ENCODE peak calls at places on chromosome 4, in five cellular contexts. One of them, this sample, is unnamed. For H3K4me1, the result is how much of the 10 kb centered on the place peaks cover.

GRCh38 chr4:8537041-8537461 is 43.1 kb upstream of the GPR78 start:
- DNase-seq in IMR-90: peak
- DNase-seq in mesenchymal stem cell: peak
- DNase-seq in H1: no peak
- DNase-seq in H9: no peak
- DNase-seq in this sample: no peak

GRCh38 chr4:13762126-13762525 is 134.6 kb upstream of the BOD1L1 start:
- DNase-seq in IMR-90: peak
- DNase-seq in mesenchymal stem cell: no peak
- DNase-seq in H1: no peak
- DNase-seq in H9: no peak
- DNase-seq in this sample: no peak

GRCh38 chr4:149347139-149347538 is 468.5 kb downstream of the IQCM start:
- DNase-seq in IMR-90: peak
- DNase-seq in mesenchymal stem cell: no peak
- DNase-seq in H1: no peak
- DNase-seq in H9: no peak
- DNase-seq in this sample: no peak

GRCh38 chr4:7103599-7104365 is 35.9 kb upstream of the GRPEL1 start:
- DNase-seq in IMR-90: peak
- DNase-seq in mesenchymal stem cell: peak
- DNase-seq in H1: no peak
- DNase-seq in H9: no peak
- DNase-seq in this sample: peak

GRCh38 chr4:152352645-152353116 is 183.2 kb downstream of the FBXW7 start:
- DNase-seq in IMR-90: peak
- DNase-seq in mesenchymal stem cell: peak
- DNase-seq in H1: no peak
- DNase-seq in H9: peak
- DNase-seq in this sample: peak

GRCh38 chr4:28354874-28355273 is 1494.2 kb downstream of the STIM2 start:
- DNase-seq in IMR-90: no peak
- DNase-seq in mesenchymal stem cell: no peak
- DNase-seq in H1: no peak
- DNase-seq in H9: no peak
- DNase-seq in this sample: peak

GRCh38 chr4:87853108-87853507 is 20.3 kb downstream of the MEPE start:
- DNase-seq in IMR-90: peak
- DNase-seq in mesenchymal stem cell: peak
- DNase-seq in H1: no peak
- DNase-seq in H9: no peak
- DNase-seq in this sample: peak

GRCh38 chr4:95304898-95305297 is 243.9 kb downstream of the UNC5C start:
- DNase-seq in IMR-90: peak
- DNase-seq in mesenchymal stem cell: peak
- DNase-seq in H1: no peak
- DNase-seq in H9: no peak
- DNase-seq in this sample: peak

GRCh38 chr4:38869511-38869910 is 1.9 kb downstream of the FAM114A1 start:
- DNase-seq in IMR-90: no peak
- DNase-seq in mesenchymal stem cell: no peak
- DNase-seq in H1: no peak
- DNase-seq in H9: no peak
- DNase-seq in this sample: no peak

GRCh38 chr4:20735931-20736330 is 35.7 kb downstream of the PACRGL start:
- DNase-seq in IMR-90: no peak
- DNase-seq in mesenchymal stem cell: no peak
- DNase-seq in H1: no peak
- DNase-seq in H9: no peak
- DNase-seq in this sample: no peak

GRCh38 chr4:182102576-182102975 is 140.6 kb upstream of the TENM3 start:
- DNase-seq in IMR-90: no peak
- DNase-seq in mesenchymal stem cell: no peak
- DNase-seq in H1: no peak
- DNase-seq in H9: no peak
- DNase-seq in this sample: peak

GRCh38 chr4:20252656-20253271 is 1.1 kb downstream of the SLIT2 start:
- DNase-seq in IMR-90: peak
- DNase-seq in mesenchymal stem cell: peak
- DNase-seq in H1: peak
- DNase-seq in H9: peak
- DNase-seq in this sample: peak

GRCh38 chr4:74794341-74794801 is at the start of gene BTC:
- DNase-seq in IMR-90: no peak
- DNase-seq in mesenchymal stem cell: peak
- DNase-seq in H1: peak
- DNase-seq in H9: peak
- DNase-seq in this sample: peak

GRCh38 chr4:95388911-95389310 is 159.9 kb downstream of the UNC5C start:
- DNase-seq in IMR-90: no peak
- DNase-seq in mesenchymal stem cell: peak
- DNase-seq in H1: no peak
- DNase-seq in H9: no peak
- DNase-seq in this sample: no peak

GRCh38 chr4:88728146-88728545 is 30.5 kb upstream of the NAP1L5 start:
- DNase-seq in IMR-90: no peak
- DNase-seq in mesenchymal stem cell: no peak
- DNase-seq in H1: no peak
- DNase-seq in H9: no peak
- DNase-seq in this sample: no peak

GRCh38 chr4:38333219-38333618 is 330.8 kb upstream of the KLF3 start:
- DNase-seq in IMR-90: no peak
- DNase-seq in mesenchymal stem cell: no peak
- DNase-seq in H1: no peak
- DNase-seq in H9: no peak
- DNase-seq in this sample: no peak

GRCh38 chr4:117370944-117371665 is 285.7 kb upstream of the TRAM1L1 start:
- DNase-seq in IMR-90: no peak
- DNase-seq in mesenchymal stem cell: no peak
- DNase-seq in H1: no peak
- DNase-seq in H9: no peak
- DNase-seq in this sample: peak

GRCh38 chr4:174117445-174117844 is 166.0 kb downstream of the FBXO8 start:
- DNase-seq in IMR-90: no peak
- DNase-seq in mesenchymal stem cell: no peak
- DNase-seq in H1: no peak
- DNase-seq in H9: no peak
- DNase-seq in this sample: no peak

GRCh38 chr4:107931775-107932321 is 499 bp downstream of the CYP2U1 start:
- DNase-seq in IMR-90: no peak
- DNase-seq in mesenchymal stem cell: no peak
- DNase-seq in H1: no peak
- DNase-seq in H9: no peak
- DNase-seq in this sample: no peak

GRCh38 chr4:14054391-14054790 is 426.9 kb upstream of the BOD1L1 start:
- DNase-seq in IMR-90: no peak
- DNase-seq in mesenchymal stem cell: no peak
- DNase-seq in H1: no peak
- DNase-seq in H9: no peak
- DNase-seq in this sample: no peak

GRCh38 chr4:145819246-145820181 is 119.1 kb downstream of the ZNF827 start:
- DNase-seq in IMR-90: no peak
- DNase-seq in mesenchymal stem cell: no peak
- DNase-seq in H1: no peak
- DNase-seq in H9: no peak
- DNase-seq in this sample: no peak

GRCh38 chr4:98421106-98421505 is 159.9 kb downstream of the RAP1GDS1 start:
- DNase-seq in IMR-90: peak
- DNase-seq in mesenchymal stem cell: peak
- DNase-seq in H1: no peak
- DNase-seq in H9: no peak
- DNase-seq in this sample: no peak

GRCh38 chr4:177214935-177215334 is 94.7 kb upstream of the NEIL3 start:
- DNase-seq in IMR-90: peak
- DNase-seq in mesenchymal stem cell: no peak
- DNase-seq in H1: no peak
- DNase-seq in H9: no peak
- DNase-seq in this sample: no peak

DNA sequence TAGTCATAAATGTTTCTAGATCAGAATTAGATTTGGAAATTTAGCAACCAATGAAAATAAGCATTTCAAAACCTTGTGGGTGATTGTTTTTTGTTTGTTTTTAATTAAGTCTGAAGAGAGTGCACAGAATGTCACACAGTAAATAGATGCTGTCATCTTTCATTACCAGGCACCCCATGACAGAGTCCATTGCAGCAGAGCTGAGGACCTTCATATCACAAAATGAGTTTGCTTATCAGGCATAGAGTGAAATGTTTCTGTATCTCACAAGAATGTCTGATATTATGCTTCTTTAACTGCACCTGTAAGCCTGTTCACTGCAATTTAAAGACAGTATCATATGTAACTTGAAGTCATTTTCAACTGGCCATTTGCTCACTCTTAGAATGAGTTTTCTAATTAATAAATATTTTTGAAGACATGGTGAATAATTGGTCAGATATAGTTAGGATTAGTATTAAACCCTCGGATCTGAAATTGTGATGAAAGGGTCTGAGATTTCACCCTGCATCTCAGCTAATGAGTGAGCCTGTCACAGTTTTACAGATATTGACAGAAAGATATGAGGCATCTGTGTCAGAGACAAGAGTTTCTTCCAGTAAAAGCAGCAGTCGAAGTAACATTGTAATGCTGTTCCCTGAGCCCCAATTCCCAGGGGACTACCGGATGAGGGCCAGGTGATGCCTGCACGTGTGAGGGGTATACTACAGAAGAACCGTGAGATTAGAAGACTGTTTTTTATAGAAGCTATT is 416.4 kb downstream of the CCSER1 start:
- DNase-seq in IMR-90: no peak
- DNase-seq in mesenchymal stem cell: no peak
- DNase-seq in H1: no peak
- DNase-seq in H9: no peak
- DNase-seq in this sample: no peak
- H3K4me1 ChIP-seq in IMR-90: under half
- H3K4me1 ChIP-seq in mesenchymal stem cell: under half
- H3K4me1 ChIP-seq in H1: under half
- H3K4me1 ChIP-seq in H9: under half
- H3K4me1 ChIP-seq in this sample: under half

GRCh38 chr4:35520059-35520458 is 724.3 kb downstream of the ARAP2 start:
- DNase-seq in IMR-90: no peak
- DNase-seq in mesenchymal stem cell: no peak
- DNase-seq in H1: no peak
- DNase-seq in H9: peak
- DNase-seq in this sample: no peak
- H2BK120ac ChIP-seq in IMR-90: no peak
- H2BK120ac ChIP-seq in mesenchymal stem cell: no peak
- H2BK120ac ChIP-seq in H1: peak
- H2BK120ac ChIP-seq in H9: no peak
- H2BK120ac ChIP-seq in this sample: no peak

DNA sequence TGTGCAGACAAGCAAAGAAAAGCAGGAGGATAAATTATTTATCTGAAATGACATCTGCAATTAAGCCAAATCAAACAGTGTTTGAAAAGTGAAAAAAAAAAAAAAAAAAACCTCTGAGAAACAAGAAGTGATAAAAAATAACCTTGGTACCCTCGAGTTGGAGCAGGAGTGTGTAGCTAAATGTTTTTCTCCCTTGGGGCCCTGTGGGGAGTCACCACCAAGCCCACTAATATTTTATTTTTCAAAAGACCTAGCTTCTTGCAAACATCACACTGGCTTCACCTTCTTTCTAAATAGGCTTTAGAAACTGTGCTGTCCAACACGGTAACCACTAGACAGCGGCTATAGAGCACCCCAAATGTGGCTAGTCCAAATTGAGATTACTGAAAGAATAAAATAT is 47.7 kb downstream of the SNX25 start:
- DNase-seq in IMR-90: no peak
- DNase-seq in mesenchymal stem cell: no peak
- DNase-seq in H1: no peak
- DNase-seq in H9: no peak
- DNase-seq in this sample: no peak
- H3K27ac ChIP-seq in IMR-90: no peak
- H3K27ac ChIP-seq in mesenchymal stem cell: no peak
- H3K27ac ChIP-seq in H1: no peak
- H3K27ac ChIP-seq in H9: no peak
- H3K27ac ChIP-seq in this sample: no peak

GRCh38 chr4:24768604-24769003 is 26.8 kb upstream of the SOD3 start:
- DNase-seq in IMR-90: no peak
- DNase-seq in mesenchymal stem cell: no peak
- DNase-seq in H1: no peak
- DNase-seq in H9: no peak
- DNase-seq in this sample: no peak

GRCh38 chr4:24771241-24771640 is 24.1 kb upstream of the SOD3 start:
- DNase-seq in IMR-90: no peak
- DNase-seq in mesenchymal stem cell: no peak
- DNase-seq in H1: no peak
- DNase-seq in H9: no peak
- DNase-seq in this sample: no peak

GRCh38 chr4:24770111-24770584 is 25.2 kb upstream of the SOD3 start:
- DNase-seq in IMR-90: peak
- DNase-seq in mesenchymal stem cell: peak
- DNase-seq in H1: no peak
- DNase-seq in H9: no peak
- DNase-seq in this sample: peak

GRCh38 chr4:24765331-24765990 is 29.9 kb upstream of the SOD3 start:
- DNase-seq in IMR-90: peak
- DNase-seq in mesenchymal stem cell: peak
- DNase-seq in H1: no peak
- DNase-seq in H9: no peak
- DNase-seq in this sample: no peak

GRCh38 chr4:24768006-24768405 is 27.4 kb upstream of the SOD3 start:
- DNase-seq in IMR-90: no peak
- DNase-seq in mesenchymal stem cell: no peak
- DNase-seq in H1: no peak
- DNase-seq in H9: no peak
- DNase-seq in this sample: no peak
- H3K4me1 ChIP-seq in IMR-90: under half
- H3K4me1 ChIP-seq in mesenchymal stem cell: under half
- H3K4me1 ChIP-seq in H1: under half
- H3K4me1 ChIP-seq in H9: under half
- H3K4me1 ChIP-seq in this sample: under half

GRCh38 chr4:164772076-164772475 is 18.1 kb downstream of the SMIM31 start:
- DNase-seq in IMR-90: no peak
- DNase-seq in mesenchymal stem cell: no peak
- DNase-seq in H1: no peak
- DNase-seq in H9: peak
- DNase-seq in this sample: peak
- H2BK120ac ChIP-seq in IMR-90: no peak
- H2BK120ac ChIP-seq in mesenchymal stem cell: no peak
- H2BK120ac ChIP-seq in H1: no peak
- H2BK120ac ChIP-seq in H9: no peak
- H2BK120ac ChIP-seq in this sample: no peak